ENCODE peak calls at places on chromosomes 1 and 21, in eight cellular contexts. W is uterus, K is thyroid gland, S is body of pancreas, M is neural progenitor cell, G is osteoblast, B is iPS DF 6.9, R is keratinocyte. O is an unnamed sample.

GRCh38 chr1:211944733-211945500 is 90.4 kb downstream of the INTS7 start:
- DNase-seq in R (peak; percentile 71), B (no peak), K (peak; percentile 60), S (peak; percentile 68), G (no peak), W (no peak), M (peak; percentile 65), O (no peak)

GRCh38 chr1:181124206-181124825 is 35.8 kb downstream of the IER5 start:
- DNase-seq in B (no peak), S (no peak), R (no peak), G (peak; percentile 51), M (no peak), K (no peak), W (no peak), O (no peak)

GRCh38 chr1:190084552-190084951 is 393.1 kb downstream of the BRINP3 start:
- DNase-seq in M (peak; percentile 60), K (no peak), B (peak; percentile 72), S (no peak), W (no peak), G (no peak), R (no peak), O (no peak)

GRCh38 chr1:79259390-79260336 is 253.1 kb upstream of the ADGRL4 start:
- DNase-seq in S (no peak), G (peak; percentile 57), B (no peak), W (no peak), M (peak; percentile 27), R (no peak), K (no peak), O (peak; percentile 36)

GRCh38 chr1:234755449-234755863 is 145.5 kb upstream of the IRF2BP2 start:
- DNase-seq in B (no peak), S (peak; percentile 78), W (peak; percentile 85), R (no peak), G (peak; percentile 91), K (peak; percentile 85), M (no peak), O (peak; percentile 77)

GRCh38 chr1:203860396-203860951 is 925 bp upstream of the SNRPE start:
- DNase-seq in K (peak; percentile 33), S (peak; percentile 51), M (peak; percentile 20), W (peak; percentile 43), B (no peak), G (no peak), R (peak; percentile 77), O (peak; percentile 49)

GRCh38 chr1:206430031-206430983 is 40.0 kb upstream of the IKBKE start:
- DNase-seq in K (no peak), M (no peak), W (no peak), G (peak; percentile 90), B (no peak), S (no peak), R (no peak), O (peak; percentile 76)

GRCh38 chr1:26097696-26098095 is 13.9 kb upstream of the PDIK1L start:
- DNase-seq in W (no peak), K (no peak), G (peak; percentile 73), S (no peak), B (no peak), R (no peak), M (no peak), O (peak; percentile 79)

GRCh38 chr1:115781343-115781742 is 12.8 kb upstream of the CASQ2 start:
- DNase-seq in G (peak; percentile 66), R (peak; percentile 72), M (no peak), K (no peak), W (no peak), S (no peak), B (no peak), O (no peak)

GRCh38 chr21:32102426-32102825 is 176.4 kb downstream of the MIS18A start:
- DNase-seq in M (no peak), W (no peak), G (no peak), K (no peak), B (no peak), S (no peak), R (no peak), O (no peak)

GRCh38 chr1:29236743-29236992 is 346 bp downstream of the PTPRU start:
- DNase-seq in S (no peak), R (no peak), W (no peak), G (no peak), K (no peak), B (no peak), M (no peak), O (no peak)

GRCh38 chr1:210366767-210367166 is 38.1 kb downstream of the HHAT start:
- DNase-seq in G (no peak), W (no peak), B (no peak), S (no peak), R (no peak), M (no peak), K (no peak), O (no peak)

GRCh38 chr1:234541281-234541975 is 62.4 kb upstream of the TARBP1 start:
- DNase-seq in G (no peak), W (no peak), B (no peak), R (no peak), S (no peak), K (no peak), M (no peak), O (no peak)

GRCh38 chr1:171998711-171999110 is 157.4 kb downstream of the DNM3 start:
- DNase-seq in K (no peak), M (no peak), G (no peak), W (no peak), R (no peak), S (no peak), B (no peak), O (no peak)

GRCh38 chr1:185038813-185039399 is 6.5 kb upstream of the RNF2 start:
- DNase-seq in K (no peak), M (no peak), S (no peak), W (no peak), B (no peak), G (no peak), R (no peak), O (no peak)

GRCh38 chr1:207825719-207826556 is 74.1 kb downstream of the CD46 start:
- DNase-seq in M (no peak), K (peak; percentile 36), S (no peak), R (no peak), G (no peak), W (peak; percentile 50), B (no peak), O (no peak)
- H3K4me3 ChIP-seq in M (no peak overlapping the region), K (no peak overlapping the region), S (no peak overlapping the region), R (peak overlapping the region; percentile 34), G (peak overlapping the region; percentile 3), W (peak overlapping the region; percentile 25), B (no peak overlapping the region), O (no peak overlapping the region)

DNA sequence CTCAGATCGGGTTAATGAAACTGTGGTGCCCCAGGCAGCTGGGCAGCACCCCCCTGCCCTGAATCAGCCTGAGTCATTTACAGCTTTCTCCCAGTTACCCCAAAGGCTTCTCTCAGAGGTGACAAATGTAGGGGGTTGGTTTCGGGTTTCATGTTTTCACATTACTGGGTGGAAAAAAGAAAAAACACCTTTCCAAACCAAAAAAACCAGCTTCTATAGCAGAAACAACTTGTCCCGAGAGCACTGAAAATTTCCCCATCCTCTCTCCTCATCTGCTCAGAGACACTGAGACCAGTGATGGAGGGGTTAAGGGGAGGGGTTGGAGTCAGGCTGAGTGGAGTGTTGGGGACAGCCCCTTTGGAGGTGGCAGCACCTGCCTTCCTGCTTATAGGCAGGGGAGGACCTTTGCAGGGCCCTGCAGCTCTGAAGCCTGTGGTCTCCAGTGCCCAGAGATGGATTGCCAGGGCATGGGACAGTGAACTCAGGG is 15.6 kb downstream of the UTP11 start:
- DNase-seq in K (no peak), M (no peak), S (no peak), B (no peak), W (no peak), R (no peak), G (peak; percentile 84), O (no peak)
- H3K4me1 ChIP-seq in K (peaks cover 14% of the 10 kb centered on the region), M (peaks cover 40% of the 10 kb centered on the region), S (peaks cover 31% of the 10 kb centered on the region), B (peaks cover 15% of the 10 kb centered on the region), W (peaks cover 15% of the 10 kb centered on the region), R (peaks cover 71% of the 10 kb centered on the region), G (peaks cover 29% of the 10 kb centered on the region), O (peaks cover 16% of the 10 kb centered on the region)

GRCh38 chr1:177229781-177230180 is 59.0 kb downstream of the BRINP2 start:
- DNase-seq in B (no peak), G (no peak), W (no peak), K (no peak), R (no peak), S (no peak), M (no peak), O (no peak)
- H3K4me3 ChIP-seq in B (no peak overlapping the region), G (no peak overlapping the region), W (no peak overlapping the region), K (no peak overlapping the region), R (no peak overlapping the region), S (no peak overlapping the region), M (no peak overlapping the region), O (no peak overlapping the region)

DNA sequence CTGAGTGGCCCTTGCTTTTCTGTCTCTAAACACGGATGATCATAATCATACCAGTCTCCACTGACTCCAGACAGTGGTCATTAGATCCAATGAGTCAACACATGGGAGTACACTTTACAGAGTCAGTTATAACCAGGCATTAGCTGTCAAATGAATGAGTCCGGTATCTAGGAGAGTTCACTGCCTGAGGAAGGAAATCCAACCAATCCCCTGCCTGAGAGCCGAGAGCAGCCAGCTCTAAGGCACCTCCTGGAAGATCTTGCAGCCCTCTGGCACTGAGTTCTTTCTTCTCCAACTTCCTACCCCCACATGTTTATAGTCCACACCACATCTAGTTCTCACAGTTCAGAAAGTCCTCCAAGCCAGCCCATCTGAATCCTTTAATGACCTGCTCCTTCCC is 29.4 kb upstream of the RBM15 start:
- DNase-seq in R (no peak), K (no peak), M (no peak), S (no peak), B (no peak), W (no peak), G (peak; percentile 83), O (no peak)
- H3K4me1 ChIP-seq in R (peaks cover 16% of the 10 kb centered on the region), K (peaks cover 5% of the 10 kb centered on the region), M (no peaks in the 10 kb centered on the region), S (peaks cover 18% of the 10 kb centered on the region), B (peaks cover 1% of the 10 kb centered on the region), W (no peaks in the 10 kb centered on the region), G (peaks cover 44% of the 10 kb centered on the region), O (peaks cover 4% of the 10 kb centered on the region)

GRCh38 chr1:119376594-119376993 is 8.0 kb downstream of the HAO2 start:
- DNase-seq in S (no peak), G (no peak), R (no peak), B (no peak), M (no peak), W (no peak), K (no peak), O (no peak)
- H3K4me3 ChIP-seq in S (no peak overlapping the region), G (no peak overlapping the region), R (no peak overlapping the region), B (no peak overlapping the region), M (no peak overlapping the region), W (no peak overlapping the region), K (no peak overlapping the region), O (no peak overlapping the region)

O was measured in SJSA1.